ENCODE peak calls at places on chromosomes 7 and 10, in seven cellular contexts. H is T47D, R is SK-N-SH, G is HCT116, P is GM12878, L is HepG2, A is K562. F is an unnamed sample.
A peak's percentile ranks its signal among the peaks of the same experiment; 100 is the strongest.

GRCh38 chr7:40221836-40222235 is 87.0 kb downstream of the SUGCT start:
- DNase-seq in H (no peak), G (no peak), A (no peak), R (no peak), L (no peak), P (no peak), F (no peak)

GRCh38 chr10:95304976-95305375 is 14.2 kb upstream of the PDLIM1 start:
- DNase-seq in H (no peak), R (no peak), L (no peak), G (no peak), P (no peak), A (no peak), F (no peak)

GRCh38 chr7:76063525-76063924 is 15.6 kb downstream of the MDH2 start:
- DNase-seq in L (no peak), G (no peak), H (peak; percentile 31), A (peak; percentile 73), R (peak; percentile 60), P (no peak), F (no peak)

GRCh38 chr10:986881-987634 is 1.2 kb upstream of the GTPBP4 start:
- DNase-seq in A (no peak), G (no peak), H (no peak), R (no peak), L (no peak), P (no peak), F (no peak)

GRCh38 chr10:99435986-99436633 is 5.7 kb upstream of the GOT1 start:
- DNase-seq in L (peak; percentile 48), G (peak; percentile 44), H (peak; percentile 78), P (no peak), A (peak; percentile 62), R (peak; percentile 36), F (no peak)

GRCh38 chr7:135714534-135715009 is 13.4 kb downstream of the SLC13A4 start:
- DNase-seq in R (peak; percentile 82), G (peak; percentile 67), L (peak; percentile 6), A (no peak), P (no peak), H (peak; percentile 33), F (no peak)

GRCh38 chr10:70053212-70053895 is 708 bp downstream of the MACROH2A2 start:
- DNase-seq in G (no peak), L (no peak), R (peak; percentile 80), A (no peak), P (no peak), H (peak; percentile 15), F (peak; percentile 83)

GRCh38 chr10:29407280-29407858 is 118.5 kb downstream of the LYZL1 start:
- DNase-seq in H (peak; percentile 2), A (peak; percentile 6), G (no peak), L (no peak), P (no peak), R (no peak), F (no peak)

GRCh38 chr10:43892062-43892765 is 243.5 kb upstream of the ZNF32 start:
- DNase-seq in A (no peak), H (no peak), L (no peak), R (no peak), G (no peak), P (no peak), F (no peak)

GRCh38 chr10:90805211-90805610 is 52.6 kb downstream of the HTR7 start:
- DNase-seq in P (no peak), H (no peak), R (no peak), L (no peak), A (no peak), G (no peak), F (no peak)

GRCh38 chr7:88395720-88396119 is 89.0 kb upstream of the STEAP4 start:
- DNase-seq in R (no peak), G (no peak), P (no peak), L (no peak), H (no peak), A (no peak), F (no peak)

GRCh38 chr10:14812271-14812670 is 25.6 kb downstream of the CDNF start:
- DNase-seq in P (no peak), R (no peak), L (peak; percentile 74), G (no peak), A (peak; percentile 37), H (peak; percentile 57), F (no peak)

GRCh38 chr10:55500931-55501559 is 700.0 kb upstream of the PCDH15 start:
- DNase-seq in L (peak; percentile 31), R (peak; percentile 3), G (no peak), P (no peak), A (peak; percentile 4), H (peak; percentile 77), F (peak; percentile 69)

GRCh38 chr7:2571409-2571808 is 12.6 kb downstream of the IQCE start:
- DNase-seq in A (no peak), R (no peak), H (no peak), L (no peak), G (no peak), P (no peak), F (no peak)

GRCh38 chr10:9951481-9952257 is 1066.0 kb upstream of the CELF2 start:
- DNase-seq in G (no peak), A (no peak), L (no peak), R (no peak), H (no peak), P (no peak), F (no peak)

GRCh38 chr10:77746313-77746712 is 108.7 kb upstream of the KCNMA1 start:
- DNase-seq in A (no peak), L (no peak), P (no peak), H (no peak), G (no peak), R (no peak), F (no peak)

GRCh38 chr7:81833401-81833800 is 63.6 kb upstream of the HGF start:
- DNase-seq in A (no peak), L (no peak), G (no peak), R (no peak), H (no peak), P (no peak), F (no peak)

GRCh38 chr7:70673833-70674232 is 458.1 kb upstream of the GALNT17 start:
- DNase-seq in P (no peak), G (no peak), L (no peak), H (no peak), R (peak; percentile 65), A (no peak), F (no peak)

GRCh38 chr7:70676243-70676642 is 455.7 kb upstream of the GALNT17 start:
- DNase-seq in P (no peak), G (no peak), A (no peak), L (no peak), R (no peak), H (no peak), F (no peak)

GRCh38 chr7:70678621-70679251 is 453.2 kb upstream of the GALNT17 start:
- DNase-seq in P (no peak), R (no peak), H (no peak), L (no peak), G (no peak), A (no peak), F (no peak)

GRCh38 chr7:70670288-70670687 is 461.7 kb upstream of the GALNT17 start:
- DNase-seq in P (no peak), L (no peak), H (no peak), G (no peak), R (no peak), A (no peak), F (no peak)

DNA sequence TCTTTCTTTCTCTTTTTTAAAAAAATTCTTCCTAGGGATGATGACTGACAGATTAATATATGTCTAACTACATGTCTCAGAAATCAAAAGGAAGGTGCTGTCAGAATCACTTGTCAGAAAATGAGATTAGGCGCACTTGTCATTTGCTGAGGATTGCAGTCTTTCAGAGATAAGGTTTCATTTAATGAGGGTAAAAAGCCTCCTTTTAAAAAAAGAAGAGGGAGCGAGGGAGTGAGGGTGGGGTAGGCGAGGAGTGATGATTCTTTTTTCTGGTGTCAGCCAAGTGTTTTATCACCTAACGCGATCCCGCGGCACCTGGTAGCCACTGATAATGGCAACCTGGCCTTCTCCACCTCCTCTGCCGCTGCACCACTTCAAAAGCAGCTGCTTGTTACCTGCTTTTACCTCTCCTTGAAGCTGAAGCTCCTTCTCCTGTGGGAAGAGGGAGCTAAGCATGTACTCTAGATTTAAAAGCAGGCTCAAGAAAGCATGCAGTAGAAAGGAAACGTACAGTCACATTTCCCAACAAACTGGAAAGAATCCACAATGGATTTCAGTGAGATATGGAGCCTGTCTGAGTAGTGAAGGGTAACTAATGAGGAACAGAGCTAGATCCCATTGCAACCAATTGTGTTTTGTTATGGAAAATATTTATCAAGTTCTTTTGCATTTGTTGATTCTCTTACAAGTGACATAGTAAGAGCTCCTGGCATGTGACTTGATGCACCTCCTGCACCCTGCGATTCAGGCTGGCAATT is 457.5 kb upstream of the GALNT17 start:
- DNase-seq in P (no peak), G (no peak), A (no peak), H (no peak), L (no peak), R (no peak), F (no peak)
- TF ChIP-seq JUND in P (no peak), G (no peak), A (no peak), H (no peak), L (no peak), R (no peak), F (no peak)

DNA sequence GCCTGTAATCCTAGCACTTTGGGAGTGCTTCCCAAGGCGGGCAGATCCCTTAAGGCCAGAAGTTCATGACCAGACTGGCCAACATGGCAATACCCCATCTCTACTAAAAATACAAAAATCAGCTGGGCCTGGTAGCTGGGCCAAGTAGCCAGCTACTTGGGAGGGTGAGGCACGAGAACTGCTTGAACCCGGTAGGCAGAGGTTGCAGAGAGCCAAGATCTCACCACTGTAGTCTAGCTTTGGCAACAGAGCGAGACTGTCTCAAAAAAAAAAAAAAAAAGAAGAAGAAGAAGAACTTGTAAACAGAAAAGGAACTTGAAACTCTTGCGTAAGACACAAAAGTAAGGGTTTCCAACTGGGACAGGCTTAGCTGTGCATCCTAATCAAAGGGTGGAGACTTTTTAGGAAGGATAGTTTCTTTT is 5.6 kb upstream of the IFIT2 start:
- DNase-seq in H (no peak), G (no peak), A (no peak), L (no peak), R (no peak), P (no peak), F (no peak)
- TF ChIP-seq JUND in H (no peak), G (no peak), A (no peak), L (no peak), R (no peak), P (no peak), F (no peak)

GRCh38 chr10:122053314-122053713 is 64.4 kb downstream of the TACC2 start:
- DNase-seq in H (no peak), G (no peak), L (no peak), P (no peak), R (no peak), A (no peak), F (no peak)

GRCh38 chr10:122055252-122055651 is 66.3 kb downstream of the TACC2 start:
- DNase-seq in H (no peak), L (peak; percentile 49), A (no peak), G (no peak), R (no peak), P (no peak), F (no peak)

GRCh38 chr10:122054046-122055025 is 65.4 kb downstream of the TACC2 start:
- DNase-seq in P (no peak), H (peak; percentile 77), R (no peak), A (peak; percentile 58), L (peak; percentile 84), G (peak; percentile 57), F (no peak)

GRCh38 chr10:122057841-122058240 is 68.9 kb downstream of the TACC2 start:
- DNase-seq in L (no peak), G (no peak), A (no peak), P (no peak), R (no peak), H (no peak), F (no peak)

GRCh38 chr10:122056431-122057094 is 67.6 kb downstream of the TACC2 start:
- DNase-seq in H (peak; percentile 67), P (no peak), L (peak; percentile 85), R (no peak), G (peak; percentile 54), A (no peak), F (no peak)
- TF ChIP-seq JUND in H (no peak), P (no peak), L (peak; percentile 87), R (no peak), G (peak; percentile 73), A (no peak), F (no peak)

GRCh38 chr10:120465138-120465537 is 8.1 kb downstream of the PLPP4 start:
- DNase-seq in A (no peak), R (no peak), H (no peak), G (no peak), P (no peak), L (no peak), F (no peak)
- TF ChIP-seq JUND in A (no peak), R (no peak), H (no peak), G (no peak), P (no peak), L (no peak), F (no peak)